ENCODE peak calls at places on chromosomes 4 and X, in eight cellular contexts. K is neural crest cell, Q is body of pancreas, N is lung, Z is GM23338, M is heart right ventricle, U is GM10248, H is AG04450. I is an unnamed sample.

GRCh38 chr4:6769138-6769983 is 13.2 kb upstream of the KIAA0232 start:
- DNase-seq in K (no peak), Q (no peak), N (no peak), Z (no peak), M (no peak), U (no peak), H (no peak), I (no peak)

GRCh38 chr4:151548708-151549107 is 139.7 kb downstream of the FHIP1A start:
- DNase-seq in K (no peak), Q (no peak), N (no peak), Z (no peak), M (no peak), U (no peak), H (no peak), I (no peak)

GRCh38 chrX:129983575-129984131 is 1.2 kb downstream of the BCORL1 start:
- DNase-seq in K (peak), Q (peak), N (no peak), Z (peak), M (peak), U (no peak), H (no peak), I (no peak)

GRCh38 chr4:78099058-78099457 is 41.9 kb downstream of the FRAS1 start:
- DNase-seq in K (no peak), Q (no peak), N (no peak), Z (no peak), M (peak), U (no peak), H (no peak), I (no peak)

GRCh38 chr4:168691621-168692376 is 194.9 kb downstream of the PALLD start:
- DNase-seq in K (no peak), Q (no peak), N (no peak), Z (no peak), M (no peak), U (no peak), H (no peak), I (no peak)

GRCh38 chrX:150150081-150150779 is 211.9 kb upstream of the EOLA2 start:
- DNase-seq in K (no peak), Q (no peak), N (no peak), Z (no peak), M (no peak), U (no peak), H (no peak), I (no peak)

GRCh38 chrX:69501433-69501832 is 2.7 kb upstream of the NALF2 start:
- DNase-seq in K (peak), Q (peak), N (peak), Z (peak), M (peak), U (no peak), H (no peak), I (no peak)

GRCh38 chr4:182268966-182269365 is 25.8 kb downstream of the TENM3 start:
- DNase-seq in K (no peak), Q (no peak), N (no peak), Z (no peak), M (no peak), U (no peak), H (no peak), I (no peak)

GRCh38 chrX:41338422-41338821 is 4.5 kb downstream of the DDX3X start:
- DNase-seq in K (no peak), Q (no peak), N (no peak), Z (no peak), M (no peak), U (no peak), H (no peak), I (no peak)

GRCh38 chr4:161522031-161522430 is 641.8 kb downstream of the FSTL5 start:
- DNase-seq in K (no peak), Q (peak), N (no peak), Z (no peak), M (no peak), U (no peak), H (no peak), I (no peak)

GRCh38 chr4:37666625-37667071 is 19.5 kb downstream of the RELL1 start:
- DNase-seq in K (no peak), Q (peak), N (peak), Z (peak), M (peak), U (no peak), H (peak), I (no peak)

GRCh38 chr4:81875962-81876650 is 404.4 kb upstream of the RASGEF1B start:
- DNase-seq in K (no peak), Q (no peak), N (no peak), Z (peak), M (no peak), U (no peak), H (no peak), I (no peak)

GRCh38 chr4:121685257-121685656 is 11.5 kb downstream of the ANXA5 start:
- DNase-seq in K (no peak), Q (no peak), N (no peak), Z (no peak), M (no peak), U (no peak), H (no peak), I (no peak)

GRCh38 chrX:96372313-96373046 is 312.2 kb upstream of the DIAPH2 start:
- DNase-seq in K (peak), Q (peak), N (no peak), Z (peak), M (no peak), U (peak), H (peak), I (peak)

GRCh38 chr4:101418055-101418454 is 70.7 kb upstream of the PPP3CA start:
- DNase-seq in K (no peak), Q (peak), N (no peak), Z (no peak), M (no peak), U (peak), H (no peak), I (peak)

GRCh38 chr4:79514637-79515320 is 106.8 kb upstream of the GK2 start:
- DNase-seq in K (no peak), Q (no peak), N (no peak), Z (no peak), M (no peak), U (no peak), H (no peak), I (no peak)

GRCh38 chr4:80335554-80336358 is at the start of gene CFAP299:
- DNase-seq in K (peak), Q (peak), N (peak), Z (peak), M (peak), U (peak), H (peak), I (peak)

GRCh38 chr4:114417214-114417613 is 181.4 kb upstream of the UGT8 start:
- DNase-seq in K (no peak), Q (no peak), N (no peak), Z (peak), M (no peak), U (no peak), H (no peak), I (no peak)
- TF ChIP-seq CTCF in K (peak), Q (peak), N (no peak), Z (peak), M (no peak), U (peak), H (no peak), I (no peak)

DNA sequence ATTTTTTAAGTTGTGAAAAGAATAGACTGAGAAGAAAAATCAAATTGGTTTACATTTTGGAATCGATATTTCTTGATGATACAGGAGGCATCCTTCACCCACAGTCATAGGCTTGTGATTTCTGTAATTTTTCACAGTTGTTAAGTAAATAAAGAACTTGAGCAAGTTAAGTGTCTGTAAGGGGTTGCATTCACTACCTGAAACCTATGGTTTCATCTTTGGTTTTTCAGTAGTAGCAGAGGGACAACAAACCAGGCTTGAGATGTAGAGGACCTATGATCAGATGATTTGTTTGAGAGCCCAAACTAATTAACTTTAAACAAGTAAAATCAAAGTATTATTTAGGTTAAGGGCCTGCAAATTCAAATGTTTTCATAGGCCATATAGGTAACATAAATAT is 175.6 kb downstream of the KLHL4 start:
- DNase-seq in K (no peak), Q (no peak), N (no peak), Z (no peak), M (no peak), U (no peak), H (no peak), I (no peak)
- TF ChIP-seq CTCF in K (no peak), Q (no peak), N (no peak), Z (no peak), M (no peak), U (no peak), H (no peak), I (no peak)

GRCh38 chr4:102427599-102427998 is 73.6 kb upstream of the NFKB1 start:
- DNase-seq in K (no peak), Q (no peak), N (no peak), Z (no peak), M (no peak), U (no peak), H (no peak), I (no peak)

GRCh38 chr4:102431608-102431961 is 69.6 kb upstream of the NFKB1 start:
- DNase-seq in K (no peak), Q (no peak), N (no peak), Z (no peak), M (no peak), U (no peak), H (no peak), I (no peak)

GRCh38 chr4:102430511-102430910 is 70.6 kb upstream of the NFKB1 start:
- DNase-seq in K (no peak), Q (no peak), N (no peak), Z (peak), M (no peak), U (no peak), H (no peak), I (no peak)

DNA sequence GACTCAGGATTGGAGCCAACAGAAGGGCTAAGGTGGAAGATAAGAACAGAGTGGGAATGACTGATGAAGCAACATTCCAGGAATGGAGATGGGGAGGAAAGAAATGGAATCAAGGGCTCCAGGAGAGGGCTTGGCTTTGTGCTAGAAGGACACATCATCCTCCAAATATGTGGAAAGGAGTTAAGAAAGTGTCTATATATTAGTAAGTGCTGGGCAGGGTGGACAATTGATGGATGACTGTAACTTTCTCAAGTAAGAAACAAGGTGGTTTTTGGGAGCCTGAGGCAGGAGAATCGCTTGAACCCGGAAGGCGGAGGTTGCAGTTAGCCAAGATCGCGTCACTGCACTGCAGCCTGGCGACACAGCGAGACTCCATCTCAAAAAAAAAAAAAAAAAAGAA is 71.6 kb upstream of the NFKB1 start:
- DNase-seq in K (no peak), Q (no peak), N (no peak), Z (no peak), M (no peak), U (no peak), H (no peak), I (no peak)
- TF ChIP-seq CTCF in K (no peak), Q (no peak), N (no peak), Z (no peak), M (no peak), U (no peak), H (no peak), I (no peak)

GRCh38 chr4:32136081-32136787 is 1416.1 kb downstream of the PCDH7 start:
- DNase-seq in K (no peak), Q (no peak), N (no peak), Z (peak), M (no peak), U (no peak), H (no peak), I (no peak)
- TF ChIP-seq CTCF in K (peak), Q (no peak), N (no peak), Z (peak), M (no peak), U (no peak), H (no peak), I (no peak)

DNA sequence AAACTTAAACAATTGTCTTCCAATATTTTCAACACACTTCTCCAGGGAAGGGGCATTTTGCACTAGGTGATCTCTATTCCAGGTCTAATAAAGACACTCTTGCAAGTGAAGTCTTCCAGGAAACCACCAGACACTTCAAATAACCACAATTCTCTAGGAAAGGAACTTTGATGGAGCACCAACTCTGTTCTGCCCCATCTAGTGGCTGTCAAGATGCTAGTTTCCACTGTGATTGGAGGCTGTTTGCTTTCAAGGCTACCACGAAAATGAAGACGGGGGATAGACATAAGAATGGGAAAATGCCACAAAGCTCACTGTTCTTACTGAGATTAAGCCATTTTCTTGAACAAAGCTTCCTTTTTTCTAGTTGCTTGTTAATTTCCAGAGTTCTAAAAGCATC is 100.6 kb upstream of the F9 start:
- DNase-seq in K (no peak), Q (no peak), N (no peak), Z (peak), M (no peak), U (no peak), H (no peak), I (no peak)
- TF ChIP-seq CTCF in K (peak), Q (no peak), N (no peak), Z (peak), M (no peak), U (no peak), H (no peak), I (no peak)

GRCh38 chr4:163681208-163681821 is 186.8 kb downstream of the TMA16 start:
- DNase-seq in K (peak), Q (no peak), N (no peak), Z (peak), M (peak), U (peak), H (no peak), I (peak)
- TF ChIP-seq CTCF in K (peak), Q (peak), N (peak), Z (peak), M (peak), U (peak), H (peak), I (peak)

GRCh38 chrX:111646515-111646914 is 34.5 kb upstream of the ALG13 start:
- DNase-seq in K (no peak), Q (no peak), N (no peak), Z (no peak), M (no peak), U (no peak), H (no peak), I (no peak)

GRCh38 chrX:111645607-111646006 is 35.4 kb upstream of the ALG13 start:
- DNase-seq in K (no peak), Q (no peak), N (no peak), Z (no peak), M (no peak), U (no peak), H (no peak), I (no peak)

DNA sequence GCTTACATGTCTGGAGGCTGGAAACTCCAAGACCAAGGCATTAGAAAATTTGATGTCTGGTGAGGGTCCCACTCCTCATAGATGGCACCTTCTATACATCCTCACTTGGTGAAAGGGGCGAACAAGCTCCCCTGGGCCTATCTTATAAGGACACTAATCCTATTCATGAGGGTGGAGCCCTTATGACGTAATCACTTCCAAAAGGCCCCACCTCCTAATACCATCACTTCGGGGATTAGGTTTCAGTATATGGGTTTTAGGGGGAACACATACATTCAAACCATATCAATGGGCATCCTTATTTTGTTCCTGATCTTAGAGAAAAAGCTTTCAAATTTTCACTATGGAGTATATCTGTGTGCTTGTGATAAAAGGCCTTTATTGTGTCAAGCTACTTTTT is 39.0 kb upstream of the ALG13 start:
- DNase-seq in K (no peak), Q (no peak), N (no peak), Z (no peak), M (no peak), U (no peak), H (no peak), I (no peak)
- TF ChIP-seq CTCF in K (no peak), Q (no peak), N (no peak), Z (no peak), M (no peak), U (no peak), H (no peak), I (no peak)

DNA sequence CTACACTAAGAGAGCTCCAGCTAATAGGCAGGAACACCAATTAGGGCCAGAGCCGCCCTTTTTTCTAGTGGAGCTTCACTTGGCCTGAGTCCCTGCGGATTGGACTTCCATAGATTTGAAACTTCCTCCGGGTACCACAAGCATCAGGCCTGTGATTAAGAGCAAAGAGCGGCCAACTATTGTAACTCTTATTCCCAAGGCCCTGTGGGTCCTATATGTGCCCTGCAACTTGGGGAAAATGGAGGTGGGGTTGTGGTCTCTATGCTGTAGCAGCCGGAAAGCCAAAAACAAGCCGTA is at the start of gene NCBP2L:
- DNase-seq in K (no peak), Q (no peak), N (no peak), Z (no peak), M (no peak), U (no peak), H (no peak), I (no peak)
- TF ChIP-seq CTCF in K (no peak), Q (no peak), N (no peak), Z (no peak), M (no peak), U (no peak), H (no peak), I (no peak)

GRCh38 chrX:2414384-2414783 is 86.4 kb downstream of the DHRSX start:
- DNase-seq in K (no peak), Q (no peak), N (no peak), Z (no peak), M (no peak), U (no peak), H (no peak), I (no peak)
- TF ChIP-seq CTCF in K (no peak), Q (no peak), N (no peak), Z (no peak), M (no peak), U (no peak), H (no peak), I (no peak)

DNA sequence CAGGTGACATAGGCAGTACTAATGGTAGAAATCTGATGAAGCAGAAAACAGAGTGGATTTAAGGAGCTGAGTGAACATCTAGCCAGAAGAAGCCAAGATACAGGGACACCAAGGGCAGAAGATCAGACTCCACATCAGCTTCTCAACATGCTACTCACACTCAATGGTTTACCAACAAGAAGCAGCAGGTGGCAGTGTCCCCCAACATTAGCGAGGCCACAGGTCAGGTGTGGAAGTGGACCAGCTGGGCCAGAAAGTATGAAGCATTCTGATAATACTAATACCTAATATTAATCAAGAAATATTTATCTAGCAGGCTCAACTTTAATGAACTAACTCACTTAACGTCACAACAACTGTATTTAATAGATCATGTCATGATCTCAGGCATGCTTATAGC is 73.4 kb upstream of the TTC29 start:
- DNase-seq in K (peak), Q (peak), N (peak), Z (peak), M (peak), U (peak), H (peak), I (peak)
- TF ChIP-seq CTCF in K (peak), Q (peak), N (peak), Z (peak), M (peak), U (peak), H (peak), I (peak)